ENCODE peak calls at places on chromosomes 2 and 18, in seven cellular contexts. One of them, this sample, is unnamed.

GRCh38 chr2:127578411-127578810 is 42.9 kb downstream of the MYO7B start:
- DNase-seq in stimulated activated CD8-positive, alpha-beta memory T cell treated with anti-CD3 and anti-CD28 coated beads, Interleukin-2, amount 100 ng/mL, for 48 hours: no peak
- DNase-seq in sigmoid colon: no peak
- DNase-seq in psoas muscle: no peak
- DNase-seq in stimulated activated CD4-positive, alpha-beta T cell treated with anti-CD3 and anti-CD28 coated beads, Interleukin-12 subunit alpha, Interleukin-12 subunit beta, amount 100 ng/mL, for 48 hours: no peak
- DNase-seq in LNCaP clone FGC: no peak
- DNase-seq in SK-N-SH: no peak
- DNase-seq in this sample: no peak

GRCh38 chr2:239082425-239082824 is 234.5 kb downstream of the TWIST2 start:
- DNase-seq in stimulated activated CD8-positive, alpha-beta memory T cell treated with anti-CD3 and anti-CD28 coated beads, Interleukin-2, amount 100 ng/mL, for 48 hours: no peak
- DNase-seq in sigmoid colon: no peak
- DNase-seq in psoas muscle: peak
- DNase-seq in stimulated activated CD4-positive, alpha-beta T cell treated with anti-CD3 and anti-CD28 coated beads, Interleukin-12 subunit alpha, Interleukin-12 subunit beta, amount 100 ng/mL, for 48 hours: no peak
- DNase-seq in LNCaP clone FGC: no peak
- DNase-seq in SK-N-SH: peak
- DNase-seq in this sample: no peak

GRCh38 chr2:17076535-17076934 is 410.9 kb upstream of the CYRIA start:
- DNase-seq in stimulated activated CD8-positive, alpha-beta memory T cell treated with anti-CD3 and anti-CD28 coated beads, Interleukin-2, amount 100 ng/mL, for 48 hours: no peak
- DNase-seq in sigmoid colon: no peak
- DNase-seq in psoas muscle: no peak
- DNase-seq in stimulated activated CD4-positive, alpha-beta T cell treated with anti-CD3 and anti-CD28 coated beads, Interleukin-12 subunit alpha, Interleukin-12 subunit beta, amount 100 ng/mL, for 48 hours: no peak
- DNase-seq in LNCaP clone FGC: no peak
- DNase-seq in SK-N-SH: no peak
- DNase-seq in this sample: no peak

GRCh38 chr2:54329482-54330225 is 73.6 kb upstream of the TSPYL6 start:
- DNase-seq in stimulated activated CD8-positive, alpha-beta memory T cell treated with anti-CD3 and anti-CD28 coated beads, Interleukin-2, amount 100 ng/mL, for 48 hours: no peak
- DNase-seq in sigmoid colon: no peak
- DNase-seq in psoas muscle: no peak
- DNase-seq in stimulated activated CD4-positive, alpha-beta T cell treated with anti-CD3 and anti-CD28 coated beads, Interleukin-12 subunit alpha, Interleukin-12 subunit beta, amount 100 ng/mL, for 48 hours: no peak
- DNase-seq in LNCaP clone FGC: no peak
- DNase-seq in SK-N-SH: peak
- DNase-seq in this sample: no peak

GRCh38 chr2:37349376-37349775 is 4.9 kb downstream of the QPCT start:
- DNase-seq in stimulated activated CD8-positive, alpha-beta memory T cell treated with anti-CD3 and anti-CD28 coated beads, Interleukin-2, amount 100 ng/mL, for 48 hours: no peak
- DNase-seq in sigmoid colon: no peak
- DNase-seq in psoas muscle: no peak
- DNase-seq in stimulated activated CD4-positive, alpha-beta T cell treated with anti-CD3 and anti-CD28 coated beads, Interleukin-12 subunit alpha, Interleukin-12 subunit beta, amount 100 ng/mL, for 48 hours: no peak
- DNase-seq in LNCaP clone FGC: no peak
- DNase-seq in SK-N-SH: no peak
- DNase-seq in this sample: no peak

GRCh38 chr18:48181132-48181823 is 227.9 kb downstream of the ZBTB7C start:
- DNase-seq in stimulated activated CD8-positive, alpha-beta memory T cell treated with anti-CD3 and anti-CD28 coated beads, Interleukin-2, amount 100 ng/mL, for 48 hours: no peak
- DNase-seq in sigmoid colon: no peak
- DNase-seq in psoas muscle: no peak
- DNase-seq in stimulated activated CD4-positive, alpha-beta T cell treated with anti-CD3 and anti-CD28 coated beads, Interleukin-12 subunit alpha, Interleukin-12 subunit beta, amount 100 ng/mL, for 48 hours: no peak
- DNase-seq in LNCaP clone FGC: no peak
- DNase-seq in SK-N-SH: no peak
- DNase-seq in this sample: no peak

GRCh38 chr2:50126845-50127244 is 905.1 kb downstream of the NRXN1 start:
- DNase-seq in stimulated activated CD8-positive, alpha-beta memory T cell treated with anti-CD3 and anti-CD28 coated beads, Interleukin-2, amount 100 ng/mL, for 48 hours: no peak
- DNase-seq in sigmoid colon: no peak
- DNase-seq in psoas muscle: no peak
- DNase-seq in stimulated activated CD4-positive, alpha-beta T cell treated with anti-CD3 and anti-CD28 coated beads, Interleukin-12 subunit alpha, Interleukin-12 subunit beta, amount 100 ng/mL, for 48 hours: no peak
- DNase-seq in LNCaP clone FGC: peak
- DNase-seq in SK-N-SH: peak
- DNase-seq in this sample: no peak

GRCh38 chr18:58012356-58012755 is 31.7 kb upstream of the NEDD4L start:
- DNase-seq in stimulated activated CD8-positive, alpha-beta memory T cell treated with anti-CD3 and anti-CD28 coated beads, Interleukin-2, amount 100 ng/mL, for 48 hours: no peak
- DNase-seq in sigmoid colon: no peak
- DNase-seq in psoas muscle: no peak
- DNase-seq in stimulated activated CD4-positive, alpha-beta T cell treated with anti-CD3 and anti-CD28 coated beads, Interleukin-12 subunit alpha, Interleukin-12 subunit beta, amount 100 ng/mL, for 48 hours: no peak
- DNase-seq in LNCaP clone FGC: no peak
- DNase-seq in SK-N-SH: no peak
- DNase-seq in this sample: no peak

GRCh38 chr2:74188018-74188601 is 9.4 kb upstream of the MOB1A start:
- DNase-seq in stimulated activated CD8-positive, alpha-beta memory T cell treated with anti-CD3 and anti-CD28 coated beads, Interleukin-2, amount 100 ng/mL, for 48 hours: no peak
- DNase-seq in sigmoid colon: no peak
- DNase-seq in psoas muscle: peak
- DNase-seq in stimulated activated CD4-positive, alpha-beta T cell treated with anti-CD3 and anti-CD28 coated beads, Interleukin-12 subunit alpha, Interleukin-12 subunit beta, amount 100 ng/mL, for 48 hours: no peak
- DNase-seq in LNCaP clone FGC: no peak
- DNase-seq in SK-N-SH: no peak
- DNase-seq in this sample: no peak

GRCh38 chr2:30763151-30763660 is 44.0 kb downstream of the CAPN13 start:
- DNase-seq in stimulated activated CD8-positive, alpha-beta memory T cell treated with anti-CD3 and anti-CD28 coated beads, Interleukin-2, amount 100 ng/mL, for 48 hours: no peak
- DNase-seq in sigmoid colon: no peak
- DNase-seq in psoas muscle: no peak
- DNase-seq in stimulated activated CD4-positive, alpha-beta T cell treated with anti-CD3 and anti-CD28 coated beads, Interleukin-12 subunit alpha, Interleukin-12 subunit beta, amount 100 ng/mL, for 48 hours: no peak
- DNase-seq in LNCaP clone FGC: no peak
- DNase-seq in SK-N-SH: no peak
- DNase-seq in this sample: no peak

GRCh38 chr2:38090928-38091327 is 15.0 kb upstream of the CYP1B1 start:
- DNase-seq in stimulated activated CD8-positive, alpha-beta memory T cell treated with anti-CD3 and anti-CD28 coated beads, Interleukin-2, amount 100 ng/mL, for 48 hours: no peak
- DNase-seq in sigmoid colon: no peak
- DNase-seq in psoas muscle: no peak
- DNase-seq in stimulated activated CD4-positive, alpha-beta T cell treated with anti-CD3 and anti-CD28 coated beads, Interleukin-12 subunit alpha, Interleukin-12 subunit beta, amount 100 ng/mL, for 48 hours: no peak
- DNase-seq in LNCaP clone FGC: no peak
- DNase-seq in SK-N-SH: no peak
- DNase-seq in this sample: no peak

GRCh38 chr2:42935692-42936631 is 143.6 kb upstream of the HAAO start:
- DNase-seq in stimulated activated CD8-positive, alpha-beta memory T cell treated with anti-CD3 and anti-CD28 coated beads, Interleukin-2, amount 100 ng/mL, for 48 hours: no peak
- DNase-seq in sigmoid colon: no peak
- DNase-seq in psoas muscle: no peak
- DNase-seq in stimulated activated CD4-positive, alpha-beta T cell treated with anti-CD3 and anti-CD28 coated beads, Interleukin-12 subunit alpha, Interleukin-12 subunit beta, amount 100 ng/mL, for 48 hours: no peak
- DNase-seq in LNCaP clone FGC: no peak
- DNase-seq in SK-N-SH: no peak
- DNase-seq in this sample: peak

GRCh38 chr2:218276986-218277755 is 6.9 kb downstream of the PNKD start:
- DNase-seq in stimulated activated CD8-positive, alpha-beta memory T cell treated with anti-CD3 and anti-CD28 coated beads, Interleukin-2, amount 100 ng/mL, for 48 hours: no peak
- DNase-seq in sigmoid colon: no peak
- DNase-seq in psoas muscle: no peak
- DNase-seq in stimulated activated CD4-positive, alpha-beta T cell treated with anti-CD3 and anti-CD28 coated beads, Interleukin-12 subunit alpha, Interleukin-12 subunit beta, amount 100 ng/mL, for 48 hours: no peak
- DNase-seq in LNCaP clone FGC: no peak
- DNase-seq in SK-N-SH: no peak
- DNase-seq in this sample: no peak

GRCh38 chr2:109472331-109473005 is 141.3 kb downstream of the SEPTIN10 start:
- DNase-seq in stimulated activated CD8-positive, alpha-beta memory T cell treated with anti-CD3 and anti-CD28 coated beads, Interleukin-2, amount 100 ng/mL, for 48 hours: no peak
- DNase-seq in sigmoid colon: no peak
- DNase-seq in psoas muscle: no peak
- DNase-seq in stimulated activated CD4-positive, alpha-beta T cell treated with anti-CD3 and anti-CD28 coated beads, Interleukin-12 subunit alpha, Interleukin-12 subunit beta, amount 100 ng/mL, for 48 hours: no peak
- DNase-seq in LNCaP clone FGC: no peak
- DNase-seq in SK-N-SH: peak
- DNase-seq in this sample: no peak

GRCh38 chr2:140695163-140695562 is 1435.7 kb downstream of the LRP1B start:
- DNase-seq in stimulated activated CD8-positive, alpha-beta memory T cell treated with anti-CD3 and anti-CD28 coated beads, Interleukin-2, amount 100 ng/mL, for 48 hours: no peak
- DNase-seq in sigmoid colon: no peak
- DNase-seq in psoas muscle: no peak
- DNase-seq in stimulated activated CD4-positive, alpha-beta T cell treated with anti-CD3 and anti-CD28 coated beads, Interleukin-12 subunit alpha, Interleukin-12 subunit beta, amount 100 ng/mL, for 48 hours: no peak
- DNase-seq in LNCaP clone FGC: no peak
- DNase-seq in SK-N-SH: no peak
- DNase-seq in this sample: no peak

GRCh38 chr18:33606621-33607020 is 28.6 kb downstream of the ASXL3 start:
- DNase-seq in stimulated activated CD8-positive, alpha-beta memory T cell treated with anti-CD3 and anti-CD28 coated beads, Interleukin-2, amount 100 ng/mL, for 48 hours: no peak
- DNase-seq in sigmoid colon: no peak
- DNase-seq in psoas muscle: no peak
- DNase-seq in stimulated activated CD4-positive, alpha-beta T cell treated with anti-CD3 and anti-CD28 coated beads, Interleukin-12 subunit alpha, Interleukin-12 subunit beta, amount 100 ng/mL, for 48 hours: no peak
- DNase-seq in LNCaP clone FGC: no peak
- DNase-seq in SK-N-SH: no peak
- DNase-seq in this sample: no peak

GRCh38 chr2:151526572-151527090 is 116.9 kb downstream of the RIF1 start:
- DNase-seq in stimulated activated CD8-positive, alpha-beta memory T cell treated with anti-CD3 and anti-CD28 coated beads, Interleukin-2, amount 100 ng/mL, for 48 hours: no peak
- DNase-seq in sigmoid colon: no peak
- DNase-seq in psoas muscle: no peak
- DNase-seq in stimulated activated CD4-positive, alpha-beta T cell treated with anti-CD3 and anti-CD28 coated beads, Interleukin-12 subunit alpha, Interleukin-12 subunit beta, amount 100 ng/mL, for 48 hours: no peak
- DNase-seq in LNCaP clone FGC: no peak
- DNase-seq in SK-N-SH: no peak
- DNase-seq in this sample: no peak

GRCh38 chr18:78856569-78857200 is 122.9 kb upstream of the SALL3 start:
- DNase-seq in stimulated activated CD8-positive, alpha-beta memory T cell treated with anti-CD3 and anti-CD28 coated beads, Interleukin-2, amount 100 ng/mL, for 48 hours: no peak
- DNase-seq in sigmoid colon: no peak
- DNase-seq in psoas muscle: no peak
- DNase-seq in stimulated activated CD4-positive, alpha-beta T cell treated with anti-CD3 and anti-CD28 coated beads, Interleukin-12 subunit alpha, Interleukin-12 subunit beta, amount 100 ng/mL, for 48 hours: no peak
- DNase-seq in LNCaP clone FGC: no peak
- DNase-seq in SK-N-SH: no peak
- DNase-seq in this sample: no peak

GRCh38 chr2:135485441-135485840 is 45.6 kb downstream of the ZRANB3 start:
- DNase-seq in stimulated activated CD8-positive, alpha-beta memory T cell treated with anti-CD3 and anti-CD28 coated beads, Interleukin-2, amount 100 ng/mL, for 48 hours: no peak
- DNase-seq in sigmoid colon: no peak
- DNase-seq in psoas muscle: no peak
- DNase-seq in stimulated activated CD4-positive, alpha-beta T cell treated with anti-CD3 and anti-CD28 coated beads, Interleukin-12 subunit alpha, Interleukin-12 subunit beta, amount 100 ng/mL, for 48 hours: no peak
- DNase-seq in LNCaP clone FGC: peak
- DNase-seq in SK-N-SH: no peak
- DNase-seq in this sample: no peak

GRCh38 chr2:23492941-23493340 is 108.0 kb downstream of the KLHL29 start:
- DNase-seq in stimulated activated CD8-positive, alpha-beta memory T cell treated with anti-CD3 and anti-CD28 coated beads, Interleukin-2, amount 100 ng/mL, for 48 hours: no peak
- DNase-seq in sigmoid colon: no peak
- DNase-seq in psoas muscle: no peak
- DNase-seq in stimulated activated CD4-positive, alpha-beta T cell treated with anti-CD3 and anti-CD28 coated beads, Interleukin-12 subunit alpha, Interleukin-12 subunit beta, amount 100 ng/mL, for 48 hours: no peak
- DNase-seq in LNCaP clone FGC: peak
- DNase-seq in SK-N-SH: no peak
- DNase-seq in this sample: no peak

GRCh38 chr2:232459419-232460035 is 3.6 kb downstream of the ALPI start:
- DNase-seq in stimulated activated CD8-positive, alpha-beta memory T cell treated with anti-CD3 and anti-CD28 coated beads, Interleukin-2, amount 100 ng/mL, for 48 hours: no peak
- DNase-seq in sigmoid colon: peak
- DNase-seq in psoas muscle: no peak
- DNase-seq in stimulated activated CD4-positive, alpha-beta T cell treated with anti-CD3 and anti-CD28 coated beads, Interleukin-12 subunit alpha, Interleukin-12 subunit beta, amount 100 ng/mL, for 48 hours: no peak
- DNase-seq in LNCaP clone FGC: no peak
- DNase-seq in SK-N-SH: no peak
- DNase-seq in this sample: no peak